ENCODE peak calls at places on chromosomes 11 and 22, in five cellular contexts. M is NCI-H1092; F is mesenchymal stem cell; B is stimulated activated CD8-positive, alpha-beta memory T cell treated with anti-CD3 and anti-CD28 coated beads, Interleukin-2, amount 100 ng/mL, for 1 hour; H is psoas muscle. Q is an unnamed sample.

GRCh38 chr11:113474362-113475159 is 637 bp downstream of the DRD2 start:
- DNase-seq in M (no peak), F (peak), B (peak), H (peak), Q (peak)

GRCh38 chr11:85619497-85619896 is 7.6 kb downstream of the DLG2 start:
- DNase-seq in M (no peak), F (no peak), B (no peak), H (no peak), Q (no peak)

GRCh38 chr11:105799263-105799662 is 189.4 kb downstream of the GRIA4 start:
- DNase-seq in M (no peak), F (no peak), B (no peak), H (no peak), Q (no peak)

GRCh38 chr22:35782504-35782903 is 64.8 kb downstream of the APOL5 start:
- DNase-seq in M (no peak), F (peak), B (no peak), H (no peak), Q (no peak)

GRCh38 chr11:124199702-124200101 is 16.6 kb downstream of the OR10D3 start:
- DNase-seq in M (no peak), F (peak), B (no peak), H (no peak), Q (no peak)

GRCh38 chr22:43550024-43550620 is 138.3 kb downstream of the MPPED1 start:
- DNase-seq in M (no peak), F (no peak), B (no peak), H (no peak), Q (no peak)

GRCh38 chr11:122852071-122852831 is 14.0 kb downstream of the CRTAM start:
- DNase-seq in M (no peak), F (no peak), B (no peak), H (no peak), Q (no peak)

GRCh38 chr11:12075822-12076821 is 34.3 kb upstream of the MICAL2 start:
- DNase-seq in M (no peak), F (peak), B (no peak), H (peak), Q (peak)

GRCh38 chr22:39598017-39598965 is 27.7 kb downstream of the CACNA1I start:
- DNase-seq in M (no peak), F (peak), B (peak), H (peak), Q (no peak)

GRCh38 chr11:80603472-80603871 is 1162.6 kb upstream of the TENM4 start:
- DNase-seq in M (no peak), F (no peak), B (no peak), H (no peak), Q (no peak)

GRCh38 chr22:25900880-25901279 is 158.9 kb downstream of the MYO18B start:
- DNase-seq in M (no peak), F (no peak), B (no peak), H (peak), Q (no peak)

GRCh38 chr11:57456960-57457642 is 3.2 kb upstream of the RTN4RL2 start:
- DNase-seq in M (peak), F (peak), B (peak), H (peak), Q (peak)

GRCh38 chr11:96426356-96427103 is 36.7 kb downstream of the JRKL start:
- DNase-seq in M (no peak), F (peak), B (no peak), H (no peak), Q (no peak)

GRCh38 chr22:47301820-47302475 is 539.5 kb downstream of the TBC1D22A start:
- DNase-seq in M (no peak), F (no peak), B (no peak), H (no peak), Q (no peak)

GRCh38 chr11:10701982-10702381 is 8.4 kb upstream of the IRAG1 start:
- DNase-seq in M (no peak), F (no peak), B (no peak), H (no peak), Q (no peak)

GRCh38 chr11:81853791-81854190 is 879.9 kb downstream of the FAM181B start:
- DNase-seq in M (no peak), F (no peak), B (no peak), H (no peak), Q (no peak)

GRCh38 chr22:25120093-25120561 is 79.5 kb upstream of the CRYBB3 start:
- DNase-seq in M (peak), F (no peak), B (no peak), H (peak), Q (no peak)

GRCh38 chr11:72430743-72431570 is 3.4 kb downstream of the CLPB start:
- DNase-seq in M (peak), F (peak), B (no peak), H (no peak), Q (no peak)

GRCh38 chr11:11577246-11577855 is 44.5 kb downstream of the GALNT18 start:
- DNase-seq in M (no peak), F (peak), B (no peak), H (no peak), Q (no peak)

GRCh38 chr22:32317524-32317923 is 40.1 kb upstream of the RFPL3 start:
- DNase-seq in M (no peak), F (no peak), B (no peak), H (no peak), Q (no peak)

GRCh38 chr22:32858121-32858703 is 56.7 kb downstream of the TIMP3 start:
- DNase-seq in M (no peak), F (peak), B (no peak), H (no peak), Q (no peak)

GRCh38 chr22:47839586-47840245 is 1077.3 kb downstream of the TBC1D22A start:
- DNase-seq in M (no peak), F (no peak), B (no peak), H (no peak), Q (no peak)

GRCh38 chr11:58912124-58912523 is 27.2 kb upstream of the GLYATL1 start:
- DNase-seq in M (no peak), F (no peak), B (no peak), H (no peak), Q (no peak)

GRCh38 chr22:31625661-31626426 is 36.2 kb downstream of the PISD start:
- DNase-seq in M (no peak), F (no peak), B (no peak), H (peak), Q (no peak)

GRCh38 chr11:9601041-9601875 is 27.8 kb downstream of the WEE1 start:
- DNase-seq in M (no peak), F (peak), B (peak), H (peak), Q (no peak)

GRCh38 chr11:70541176-70541575 is 142.8 kb downstream of the CTTN start:
- DNase-seq in M (no peak), F (no peak), B (no peak), H (no peak), Q (no peak)

GRCh38 chr11:69218271-69218682 is 62.5 kb downstream of the SMIM38 start:
- DNase-seq in M (peak), F (peak), B (no peak), H (no peak), Q (peak)

GRCh38 chr22:26323013-26323412 is 106.0 kb upstream of the ASPHD2 start:
- DNase-seq in M (no peak), F (no peak), B (no peak), H (no peak), Q (no peak)

GRCh38 chr22:49368221-49368975 is 459.3 kb downstream of the BRD1 start:
- DNase-seq in M (no peak), F (no peak), B (no peak), H (no peak), Q (peak)

GRCh38 chr11:75240381-75241035 is at the start of gene TPBGL:
- DNase-seq in M (no peak), F (no peak), B (no peak), H (no peak), Q (peak)

GRCh38 chr11:13318498-13319295 is 41.1 kb downstream of the BMAL1 start:
- DNase-seq in M (no peak), F (peak), B (no peak), H (no peak), Q (no peak)

GRCh38 chr11:74460481-74461154 is 6.7 kb downstream of the KCNE3 start:
- DNase-seq in M (no peak), F (no peak), B (no peak), H (no peak), Q (peak)

GRCh38 chr11:689630-690029 is 5.4 kb downstream of the DEAF1 start:
- DNase-seq in M (no peak), F (no peak), B (no peak), H (no peak), Q (no peak)

GRCh38 chr11:32437406-32438345 is 2.3 kb upstream of the WT1 start:
- DNase-seq in M (no peak), F (no peak), B (no peak), H (no peak), Q (no peak)

GRCh38 chr11:46240371-46240770 is 37.1 kb upstream of the CREB3L1 start:
- DNase-seq in M (no peak), F (peak), B (no peak), H (no peak), Q (peak)

GRCh38 chr11:18313985-18314763 is 7.8 kb downstream of the HPS5 start:
- DNase-seq in M (no peak), F (peak), B (no peak), H (no peak), Q (no peak)

GRCh38 chr11:71176812-71177211 is 75.6 kb downstream of the SHANK2 start:
- DNase-seq in M (no peak), F (peak), B (no peak), H (no peak), Q (no peak)

GRCh38 chr22:19691721-19692341 is 22.5 kb upstream of the SEPTIN5 start:
- DNase-seq in M (no peak), F (peak), B (no peak), H (no peak), Q (peak)

GRCh38 chr22:29933619-29934018 is 50.6 kb downstream of the MTMR3 start:
- DNase-seq in M (no peak), F (no peak), B (no peak), H (no peak), Q (no peak)

GRCh38 chr22:42344391-42344861 is 74.0 kb upstream of the TCF20 start:
- DNase-seq in M (peak), F (no peak), B (no peak), H (peak), Q (no peak)